ENCODE peak calls at places on chromosomes 2 and 18, in eight cellular contexts. B is breast epithelium, D is body of pancreas, K is fibroblast of the aortic adventitia, Z is AG04450, O is kidney epithelial cell, U is lower leg skin, G is endothelial cell. F is an unnamed sample.

GRCh38 chr2:128781888-128782385 is 463.3 kb upstream of the HS6ST1 start:
- DNase-seq in U (peak), Z (no peak), B (peak), D (no peak), G (no peak), O (no peak), K (no peak), F (no peak)

GRCh38 chr2:235903803-235904637 is 264.2 kb downstream of the GBX2 start:
- DNase-seq in K (no peak), D (no peak), Z (no peak), O (no peak), B (no peak), G (no peak), U (peak), F (no peak)

GRCh38 chr2:237170017-237170416 is 84.3 kb downstream of the COPS8 start:
- DNase-seq in B (no peak), Z (no peak), D (no peak), K (peak), G (no peak), U (no peak), O (no peak), F (no peak)

GRCh38 chr2:140136366-140136765 is 1356.2 kb upstream of the NXPH2 start:
- DNase-seq in K (no peak), U (no peak), B (no peak), O (no peak), D (no peak), Z (no peak), G (no peak), F (no peak)

GRCh38 chr2:110931648-110932047 is 189.1 kb upstream of the BCL2L11 start:
- DNase-seq in U (no peak), D (no peak), K (peak), G (no peak), B (no peak), O (no peak), Z (no peak), F (no peak)

GRCh38 chr2:149132303-149132702 is 93.8 kb downstream of the LYPD6B start:
- DNase-seq in G (no peak), D (no peak), B (no peak), U (no peak), Z (no peak), K (no peak), O (no peak), F (no peak)

GRCh38 chr2:235674116-235674515 is 180.3 kb downstream of the AGAP1 start:
- DNase-seq in G (no peak), B (no peak), U (no peak), Z (no peak), O (no peak), K (no peak), D (no peak), F (no peak)

GRCh38 chr18:25126751-25127150 is 225.2 kb downstream of the ZNF521 start:
- DNase-seq in U (no peak), B (no peak), K (peak), D (no peak), G (no peak), O (no peak), Z (no peak), F (no peak)

GRCh38 chr18:42730272-42730671 is 385.2 kb downstream of the RIT2 start:
- DNase-seq in Z (no peak), B (no peak), D (no peak), O (no peak), K (peak), U (no peak), G (no peak), F (no peak)

GRCh38 chr2:168736636-168737424 is 65.6 kb upstream of the NOSTRIN start:
- DNase-seq in Z (no peak), K (no peak), B (no peak), O (no peak), D (no peak), U (no peak), G (no peak), F (no peak)

GRCh38 chr2:36707050-36707449 is 10.5 kb downstream of the VIT start:
- DNase-seq in B (no peak), O (no peak), G (no peak), K (peak), Z (no peak), U (peak), D (no peak), F (no peak)

GRCh38 chr2:231041061-231041689 is 3.9 kb downstream of the C2orf72 start:
- DNase-seq in D (no peak), G (no peak), B (no peak), U (no peak), K (no peak), O (no peak), Z (no peak), F (no peak)

GRCh38 chr2:162430323-162430722 is 86.4 kb downstream of the GCA start:
- DNase-seq in Z (no peak), D (peak), O (no peak), B (no peak), U (no peak), G (no peak), K (no peak), F (no peak)

GRCh38 chr2:20577495-20578235 is 73.2 kb downstream of the HS1BP3 start:
- DNase-seq in U (no peak), O (peak), K (peak), Z (no peak), D (no peak), G (no peak), B (peak), F (peak)

GRCh38 chr2:15163316-15163715 is 397.8 kb downstream of the NBAS start:
- DNase-seq in U (no peak), K (no peak), Z (no peak), O (no peak), D (no peak), G (no peak), B (no peak), F (no peak)

GRCh38 chr2:31469648-31470047 is 55.1 kb upstream of the XDH start:
- DNase-seq in O (no peak), G (no peak), D (no peak), U (no peak), K (no peak), B (no peak), Z (no peak), F (no peak)

GRCh38 chr2:204673877-204674276 is 128.6 kb downstream of the PARD3B start:
- DNase-seq in Z (no peak), B (no peak), D (no peak), G (no peak), O (peak), K (peak), U (no peak), F (no peak)

GRCh38 chr2:6181525-6182270 is 489.5 kb downstream of the SOX11 start:
- DNase-seq in G (no peak), B (no peak), D (no peak), Z (peak), U (no peak), K (peak), O (peak), F (no peak)

GRCh38 chr2:147182260-147182659 is 662.6 kb upstream of the ACVR2A start:
- DNase-seq in G (no peak), O (peak), D (no peak), U (no peak), Z (no peak), K (no peak), B (no peak), F (peak)

GRCh38 chr2:197152451-197153228 is 157.9 kb downstream of the ANKRD44 start:
- DNase-seq in K (peak), U (no peak), O (no peak), G (no peak), B (no peak), Z (no peak), D (no peak), F (no peak)

GRCh38 chr2:60469918-60470317 is 83.5 kb downstream of the BCL11A start:
- DNase-seq in U (no peak), O (no peak), K (no peak), B (no peak), D (no peak), Z (no peak), G (no peak), F (no peak)

GRCh38 chr2:48707466-48707865 is 48.1 kb downstream of the LHCGR start:
- DNase-seq in K (no peak), Z (no peak), B (no peak), G (no peak), U (no peak), D (no peak), O (no peak), F (no peak)

GRCh38 chr18:31512203-31512764 is 14.3 kb downstream of the DSG2 start:
- DNase-seq in U (no peak), K (peak), D (peak), Z (no peak), G (no peak), B (no peak), O (peak), F (peak)

GRCh38 chr2:99956232-99957030 is 186.0 kb downstream of the AFF3 start:
- DNase-seq in B (no peak), Z (no peak), U (no peak), G (no peak), O (no peak), K (no peak), D (no peak), F (no peak)

GRCh38 chr2:10884530-10885478 is 26.9 kb upstream of the KCNF1 start:
- DNase-seq in O (no peak), B (no peak), K (no peak), D (no peak), Z (no peak), G (no peak), U (peak), F (no peak)

GRCh38 chr2:38504169-38504568 is 98.6 kb downstream of the HNRNPLL start:
- DNase-seq in Z (no peak), D (no peak), B (no peak), U (no peak), K (no peak), O (no peak), G (no peak), F (no peak)

GRCh38 chr2:235658371-235659174 is 164.7 kb downstream of the AGAP1 start:
- DNase-seq in D (no peak), Z (no peak), K (no peak), B (no peak), G (peak), U (no peak), O (no peak), F (no peak)

GRCh38 chr2:98839292-98839691 is 96.7 kb downstream of the CRACDL start:
- DNase-seq in U (no peak), O (no peak), K (peak), G (no peak), Z (no peak), B (no peak), D (no peak), F (no peak)

GRCh38 chr2:43837831-43838559 is 644 bp downstream of the ABCG5 start:
- DNase-seq in G (no peak), U (no peak), Z (no peak), K (no peak), O (no peak), B (no peak), D (no peak), F (no peak)

GRCh38 chr18:75112486-75113096 is 96.3 kb downstream of the PTGR3 start:
- DNase-seq in U (peak), O (no peak), D (no peak), B (no peak), G (no peak), K (no peak), Z (no peak), F (no peak)

GRCh38 chr18:46704816-46705215 is 47.8 kb upstream of the LOXHD1 start:
- DNase-seq in U (no peak), O (no peak), K (no peak), D (no peak), Z (no peak), G (no peak), B (no peak), F (no peak)

GRCh38 chr18:46705521-46705920 is 48.5 kb upstream of the LOXHD1 start:
- DNase-seq in K (no peak), Z (no peak), D (no peak), U (no peak), O (no peak), B (no peak), G (no peak), F (no peak)

GRCh38 chr18:46711444-46711863 is 45.4 kb downstream of the ST8SIA5 start:
- DNase-seq in D (no peak), B (no peak), K (no peak), Z (no peak), O (no peak), G (no peak), U (no peak), F (no peak)

GRCh38 chr18:46704189-46704588 is 47.2 kb upstream of the LOXHD1 start:
- DNase-seq in K (no peak), D (no peak), B (no peak), Z (no peak), O (no peak), G (no peak), U (no peak), F (no peak)

GRCh38 chr18:46706968-46707367 is 49.9 kb downstream of the ST8SIA5 start:
- DNase-seq in D (no peak), U (no peak), K (no peak), G (no peak), B (no peak), O (peak), Z (no peak), F (peak)
- TF ChIP-seq CTCF in D (no peak), U (no peak), K (no peak), G (no peak), B (no peak), O (no peak), Z (no peak), F (no peak)

GRCh38 chr2:45002661-45003210 is 6.5 kb downstream of the SIX2 start:
- DNase-seq in D (no peak), U (no peak), G (no peak), K (no peak), B (no peak), Z (no peak), O (no peak), F (no peak)
- TF ChIP-seq CTCF in D (no peak), U (no peak), G (no peak), K (no peak), B (no peak), Z (no peak), O (no peak), F (peak)

GRCh38 chr2:178194600-178195389 is 483 bp downstream of the OSBPL6 start:
- DNase-seq in O (no peak), K (peak), Z (no peak), U (peak), D (peak), B (peak), G (peak), F (no peak)

GRCh38 chr2:178190938-178191910 is 3.1 kb upstream of the OSBPL6 start:
- DNase-seq in Z (no peak), D (no peak), B (no peak), O (no peak), U (no peak), K (no peak), G (no peak), F (no peak)

GRCh38 chr2:178195390-178196166 is 1.3 kb downstream of the OSBPL6 start:
- DNase-seq in B (no peak), G (no peak), O (no peak), D (no peak), Z (no peak), U (no peak), K (no peak), F (no peak)

GRCh38 chr2:178193496-178193822 is 853 bp upstream of the OSBPL6 start:
- DNase-seq in B (peak), O (no peak), Z (no peak), G (no peak), U (no peak), K (no peak), D (no peak), F (no peak)

GRCh38 chr2:178193823-178194599 is at the start of gene OSBPL6:
- DNase-seq in B (peak), D (peak), O (peak), K (peak), Z (no peak), G (peak), U (peak), F (no peak)
- TF ChIP-seq CTCF in B (peak), D (peak), O (no peak), K (no peak), Z (no peak), G (no peak), U (no peak), F (no peak)

GRCh38 chr2:170723446-170723958 is 8.4 kb downstream of the SP5 start:
- DNase-seq in B (no peak), G (no peak), K (no peak), Z (no peak), O (no peak), D (no peak), U (no peak), F (no peak)
- TF ChIP-seq CTCF in B (no peak), G (no peak), K (no peak), Z (no peak), O (no peak), D (no peak), U (no peak), F (no peak)

DNA sequence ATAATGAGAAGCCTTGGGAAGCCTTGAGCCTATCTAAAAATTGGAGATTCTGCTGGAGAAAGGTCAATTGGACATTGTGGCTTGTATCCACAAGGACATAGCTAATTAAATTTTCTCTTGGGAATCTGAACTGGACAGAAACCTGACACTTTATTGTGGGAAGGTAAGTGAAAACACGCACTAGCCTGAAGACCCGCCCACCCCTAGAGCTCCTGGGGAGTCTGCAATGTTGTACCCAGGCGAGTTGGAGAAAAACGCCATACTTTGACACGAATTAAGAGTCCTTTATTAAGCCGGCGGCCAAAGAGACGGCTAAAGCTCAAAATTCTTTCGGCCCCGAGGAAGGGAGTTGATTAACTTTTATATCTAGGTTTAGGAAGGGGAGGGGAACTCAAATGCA is 1.2 kb upstream of the ZNF892 start:
- DNase-seq in O (no peak), Z (no peak), B (no peak), U (no peak), D (no peak), K (no peak), G (no peak), F (no peak)
- TF ChIP-seq CTCF in O (no peak), Z (no peak), B (no peak), U (no peak), D (no peak), K (no peak), G (no peak), F (no peak)

DNA sequence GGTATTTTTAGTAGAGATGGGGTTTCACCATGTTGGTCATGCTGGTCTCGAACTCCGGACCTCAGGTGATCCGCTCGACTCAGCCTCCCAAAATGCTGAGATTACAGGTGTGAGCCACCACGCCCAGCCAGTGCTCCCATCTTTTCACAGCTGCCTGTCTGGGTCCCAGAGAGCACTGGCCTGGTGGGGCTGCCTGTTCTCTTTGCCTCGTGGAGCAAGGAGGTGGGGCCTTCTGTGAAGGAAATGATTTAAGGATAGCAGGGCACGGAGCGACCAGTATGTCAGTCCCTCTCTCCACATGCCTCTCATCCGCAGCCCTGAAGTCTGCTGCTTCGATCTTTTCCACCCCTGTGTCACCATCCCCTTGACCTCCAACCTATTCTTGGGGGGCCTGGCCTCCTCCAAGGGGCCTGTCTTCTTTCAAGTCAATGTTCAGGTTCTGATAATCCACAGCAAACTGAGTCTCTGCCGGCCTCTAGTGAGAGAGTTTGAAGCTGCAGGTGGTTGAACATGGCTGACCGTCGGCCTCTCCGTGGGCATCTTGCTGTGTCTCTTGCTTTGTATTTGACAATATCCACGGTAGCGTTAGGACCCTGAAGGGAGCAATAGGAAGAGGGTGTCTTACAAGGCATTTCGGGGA is 28.2 kb upstream of the GIGYF2 start:
- DNase-seq in D (peak), K (peak), U (no peak), O (no peak), G (peak), Z (no peak), B (no peak), F (no peak)
- TF ChIP-seq CTCF in D (peak), K (peak), U (no peak), O (peak), G (no peak), Z (peak), B (peak), F (peak)